ENCODE peak calls at places on chromosomes 11 and 22, in nine cellular contexts. One of them, this sample, is unnamed.

GRCh38 chr11:96318850-96319249 is 24.1 kb downstream of the MAML2 start:
- DNase-seq in upper lobe of left lung: no peak
- DNase-seq in naive thymus-derived CD4-positive, alpha-beta T cell: no peak
- DNase-seq in RWPE1: no peak
- DNase-seq in thoracic aorta: no peak
- DNase-seq in tibial nerve: no peak
- DNase-seq in brain microvascular endothelial cell: no peak
- DNase-seq in psoas muscle: no peak
- DNase-seq in stomach: no peak
- DNase-seq in this sample: no peak

GRCh38 chr22:26431151-26431995 is 2.3 kb downstream of the ASPHD2 start:
- DNase-seq in stomach: no peak
- DNase-seq in brain microvascular endothelial cell: no peak
- DNase-seq in thoracic aorta: no peak
- DNase-seq in RWPE1: no peak
- DNase-seq in psoas muscle: no peak
- DNase-seq in upper lobe of left lung: no peak
- DNase-seq in naive thymus-derived CD4-positive, alpha-beta T cell: no peak
- DNase-seq in tibial nerve: no peak
- DNase-seq in this sample: no peak

GRCh38 chr11:44548032-44548695 is 17.3 kb upstream of the CD82 start:
- DNase-seq in upper lobe of left lung: no peak
- DNase-seq in naive thymus-derived CD4-positive, alpha-beta T cell: no peak
- DNase-seq in brain microvascular endothelial cell: no peak
- DNase-seq in tibial nerve: no peak
- DNase-seq in stomach: no peak
- DNase-seq in RWPE1: no peak
- DNase-seq in thoracic aorta: no peak
- DNase-seq in psoas muscle: no peak
- DNase-seq in this sample: no peak

GRCh38 chr11:66593303-66593635 is 284 bp downstream of the CCS start:
- DNase-seq in thoracic aorta: no peak
- DNase-seq in brain microvascular endothelial cell: no peak
- DNase-seq in upper lobe of left lung: no peak
- DNase-seq in RWPE1: no peak
- DNase-seq in tibial nerve: no peak
- DNase-seq in naive thymus-derived CD4-positive, alpha-beta T cell: no peak
- DNase-seq in stomach: no peak
- DNase-seq in psoas muscle: no peak
- DNase-seq in this sample: no peak

GRCh38 chr11:12179521-12179920 is 69.1 kb downstream of the MICAL2 start:
- DNase-seq in thoracic aorta: no peak
- DNase-seq in RWPE1: no peak
- DNase-seq in tibial nerve: no peak
- DNase-seq in naive thymus-derived CD4-positive, alpha-beta T cell: no peak
- DNase-seq in brain microvascular endothelial cell: no peak
- DNase-seq in stomach: no peak
- DNase-seq in upper lobe of left lung: peak; percentile 82
- DNase-seq in psoas muscle: no peak
- DNase-seq in this sample: no peak

GRCh38 chr11:10993186-10993585 is 135.3 kb upstream of the ZBED5 start:
- DNase-seq in stomach: no peak
- DNase-seq in psoas muscle: no peak
- DNase-seq in brain microvascular endothelial cell: no peak
- DNase-seq in upper lobe of left lung: no peak
- DNase-seq in RWPE1: peak; percentile 10
- DNase-seq in tibial nerve: no peak
- DNase-seq in thoracic aorta: no peak
- DNase-seq in naive thymus-derived CD4-positive, alpha-beta T cell: no peak
- DNase-seq in this sample: no peak

GRCh38 chr11:19392321-19392720 is 151.6 kb upstream of the E2F8 start:
- DNase-seq in RWPE1: no peak
- DNase-seq in psoas muscle: no peak
- DNase-seq in thoracic aorta: no peak
- DNase-seq in naive thymus-derived CD4-positive, alpha-beta T cell: no peak
- DNase-seq in brain microvascular endothelial cell: no peak
- DNase-seq in tibial nerve: peak; percentile 43
- DNase-seq in stomach: no peak
- DNase-seq in upper lobe of left lung: no peak
- DNase-seq in this sample: no peak

GRCh38 chr11:118148240-118148639 is 4.4 kb downstream of the SCN4B start:
- DNase-seq in stomach: no peak
- DNase-seq in tibial nerve: no peak
- DNase-seq in naive thymus-derived CD4-positive, alpha-beta T cell: no peak
- DNase-seq in psoas muscle: no peak
- DNase-seq in thoracic aorta: no peak
- DNase-seq in RWPE1: no peak
- DNase-seq in brain microvascular endothelial cell: no peak
- DNase-seq in upper lobe of left lung: no peak
- DNase-seq in this sample: no peak

GRCh38 chr11:37105456-37105855 is 507.4 kb upstream of the RAG2 start:
- DNase-seq in brain microvascular endothelial cell: no peak
- DNase-seq in naive thymus-derived CD4-positive, alpha-beta T cell: no peak
- DNase-seq in RWPE1: no peak
- DNase-seq in tibial nerve: no peak
- DNase-seq in stomach: no peak
- DNase-seq in psoas muscle: no peak
- DNase-seq in upper lobe of left lung: no peak
- DNase-seq in thoracic aorta: no peak
- DNase-seq in this sample: no peak

GRCh38 chr11:37110383-37110782 is 512.3 kb upstream of the RAG2 start:
- DNase-seq in tibial nerve: no peak
- DNase-seq in psoas muscle: no peak
- DNase-seq in brain microvascular endothelial cell: no peak
- DNase-seq in upper lobe of left lung: peak; percentile 41
- DNase-seq in RWPE1: peak; percentile 30
- DNase-seq in stomach: no peak
- DNase-seq in naive thymus-derived CD4-positive, alpha-beta T cell: no peak
- DNase-seq in thoracic aorta: no peak
- DNase-seq in this sample: no peak

GRCh38 chr11:37108436-37109204 is 510.6 kb upstream of the RAG2 start:
- DNase-seq in RWPE1: no peak
- DNase-seq in tibial nerve: no peak
- DNase-seq in psoas muscle: no peak
- DNase-seq in naive thymus-derived CD4-positive, alpha-beta T cell: no peak
- DNase-seq in stomach: no peak
- DNase-seq in upper lobe of left lung: no peak
- DNase-seq in thoracic aorta: no peak
- DNase-seq in brain microvascular endothelial cell: no peak
- DNase-seq in this sample: no peak

GRCh38 chr11:37109205-37109585 is 511.2 kb upstream of the RAG2 start:
- DNase-seq in thoracic aorta: no peak
- DNase-seq in upper lobe of left lung: no peak
- DNase-seq in stomach: no peak
- DNase-seq in RWPE1: no peak
- DNase-seq in brain microvascular endothelial cell: no peak
- DNase-seq in naive thymus-derived CD4-positive, alpha-beta T cell: no peak
- DNase-seq in tibial nerve: no peak
- DNase-seq in psoas muscle: no peak
- DNase-seq in this sample: no peak

GRCh38 chr11:37107415-37107814 is 509.4 kb upstream of the RAG2 start:
- DNase-seq in thoracic aorta: no peak
- DNase-seq in stomach: no peak
- DNase-seq in tibial nerve: no peak
- DNase-seq in RWPE1: no peak
- DNase-seq in upper lobe of left lung: no peak
- DNase-seq in psoas muscle: no peak
- DNase-seq in naive thymus-derived CD4-positive, alpha-beta T cell: no peak
- DNase-seq in brain microvascular endothelial cell: no peak
- DNase-seq in this sample: no peak
- H3K27ac ChIP-seq in thoracic aorta: no peak overlapping the region
- H3K27ac ChIP-seq in stomach: no peak overlapping the region
- H3K27ac ChIP-seq in tibial nerve: no peak overlapping the region
- H3K27ac ChIP-seq in RWPE1: no peak overlapping the region
- H3K27ac ChIP-seq in upper lobe of left lung: no peak overlapping the region
- H3K27ac ChIP-seq in psoas muscle: no peak overlapping the region
- H3K27ac ChIP-seq in naive thymus-derived CD4-positive, alpha-beta T cell: no peak overlapping the region
- H3K27ac ChIP-seq in brain microvascular endothelial cell: no peak overlapping the region
- H3K27ac ChIP-seq in this sample: no peak overlapping the region

GRCh38 chr11:47415091-47415854 is 6.9 kb downstream of the SLC39A13 start:
- DNase-seq in RWPE1: no peak
- DNase-seq in psoas muscle: no peak
- DNase-seq in brain microvascular endothelial cell: no peak
- DNase-seq in thoracic aorta: no peak
- DNase-seq in upper lobe of left lung: no peak
- DNase-seq in tibial nerve: no peak
- DNase-seq in naive thymus-derived CD4-positive, alpha-beta T cell: no peak
- DNase-seq in stomach: no peak
- DNase-seq in this sample: no peak

GRCh38 chr11:47417712-47418111 is 8.5 kb downstream of the PSMC3 start:
- DNase-seq in tibial nerve: no peak
- DNase-seq in psoas muscle: no peak
- DNase-seq in upper lobe of left lung: no peak
- DNase-seq in stomach: no peak
- DNase-seq in thoracic aorta: no peak
- DNase-seq in brain microvascular endothelial cell: no peak
- DNase-seq in naive thymus-derived CD4-positive, alpha-beta T cell: no peak
- DNase-seq in RWPE1: no peak
- DNase-seq in this sample: no peak

GRCh38 chr11:47413908-47414684 is 5.7 kb downstream of the SLC39A13 start:
- DNase-seq in naive thymus-derived CD4-positive, alpha-beta T cell: no peak
- DNase-seq in thoracic aorta: no peak
- DNase-seq in tibial nerve: no peak
- DNase-seq in psoas muscle: peak; percentile 74
- DNase-seq in upper lobe of left lung: no peak
- DNase-seq in stomach: no peak
- DNase-seq in RWPE1: no peak
- DNase-seq in brain microvascular endothelial cell: peak; percentile 58
- DNase-seq in this sample: no peak

GRCh38 chr11:47414685-47415070 is 6.3 kb downstream of the SLC39A13 start:
- DNase-seq in upper lobe of left lung: no peak
- DNase-seq in RWPE1: no peak
- DNase-seq in naive thymus-derived CD4-positive, alpha-beta T cell: no peak
- DNase-seq in tibial nerve: no peak
- DNase-seq in psoas muscle: no peak
- DNase-seq in thoracic aorta: no peak
- DNase-seq in stomach: no peak
- DNase-seq in brain microvascular endothelial cell: no peak
- DNase-seq in this sample: no peak

GRCh38 chr11:47415949-47416472 is 7.6 kb downstream of the SLC39A13 start:
- DNase-seq in tibial nerve: peak; percentile 75
- DNase-seq in brain microvascular endothelial cell: peak; percentile 89
- DNase-seq in RWPE1: peak; percentile 92
- DNase-seq in stomach: peak; percentile 78
- DNase-seq in naive thymus-derived CD4-positive, alpha-beta T cell: no peak
- DNase-seq in psoas muscle: peak; percentile 90
- DNase-seq in thoracic aorta: peak; percentile 80
- DNase-seq in upper lobe of left lung: peak; percentile 92
- DNase-seq in this sample: no peak
- H3K27ac ChIP-seq in tibial nerve: peak overlapping the region; percentile 91
- H3K27ac ChIP-seq in brain microvascular endothelial cell: peak overlapping the region; percentile 33
- H3K27ac ChIP-seq in RWPE1: peak overlapping the region; percentile 97
- H3K27ac ChIP-seq in stomach: peak overlapping the region; percentile 87
- H3K27ac ChIP-seq in naive thymus-derived CD4-positive, alpha-beta T cell: no peak overlapping the region
- H3K27ac ChIP-seq in psoas muscle: peak overlapping the region; percentile 89
- H3K27ac ChIP-seq in thoracic aorta: peak overlapping the region; percentile 85
- H3K27ac ChIP-seq in upper lobe of left lung: peak overlapping the region; percentile 79
- H3K27ac ChIP-seq in this sample: peak overlapping the region; percentile 34

DNA sequence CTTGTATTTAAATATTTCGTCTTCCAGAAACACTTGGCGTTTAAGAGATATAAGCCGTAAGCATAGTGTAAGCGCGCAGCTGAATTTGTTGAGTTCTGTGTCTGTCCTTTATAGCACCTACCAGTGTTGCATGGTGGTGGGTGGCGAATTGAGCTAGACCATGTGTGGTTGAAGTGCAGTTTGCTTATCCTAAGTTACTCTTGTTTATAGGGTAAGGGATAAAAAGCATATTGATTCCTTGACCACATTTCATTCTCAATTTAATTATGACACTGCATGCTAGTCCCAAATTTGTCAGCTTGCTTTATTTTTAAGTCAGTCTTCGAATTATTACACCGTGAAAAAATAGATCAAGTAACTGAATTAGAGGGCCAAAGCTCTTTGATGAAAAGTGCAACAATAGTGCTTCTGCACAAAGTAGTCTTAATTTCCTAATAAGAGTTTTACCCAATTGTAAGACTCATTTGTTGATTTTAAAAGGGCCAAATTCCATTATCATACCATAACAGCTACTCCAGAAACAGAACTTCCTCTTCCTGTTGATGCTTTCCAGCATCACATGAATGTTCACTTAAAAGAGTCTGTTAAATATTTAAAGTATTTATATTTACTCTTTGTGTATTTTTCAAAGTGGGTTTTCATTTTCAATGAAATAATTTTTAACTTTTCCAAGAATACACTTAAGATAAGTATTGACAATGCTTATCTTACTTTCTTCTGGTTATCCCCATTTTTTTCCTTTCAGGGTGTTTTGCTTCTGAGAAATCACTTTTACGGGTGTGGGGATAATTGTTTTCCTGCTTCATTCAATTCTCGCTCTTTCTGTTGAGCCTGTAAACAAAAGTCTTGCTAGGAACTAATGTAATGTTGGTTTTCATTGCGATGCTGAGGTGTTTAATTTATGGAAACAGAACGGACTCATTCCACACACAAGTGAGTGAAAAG is 2.0 kb downstream of the ARHGEF12 start:
- DNase-seq in RWPE1: no peak
- DNase-seq in thoracic aorta: no peak
- DNase-seq in naive thymus-derived CD4-positive, alpha-beta T cell: no peak
- DNase-seq in upper lobe of left lung: no peak
- DNase-seq in psoas muscle: no peak
- DNase-seq in stomach: no peak
- DNase-seq in tibial nerve: no peak
- DNase-seq in brain microvascular endothelial cell: no peak
- DNase-seq in this sample: no peak
- H3K27ac ChIP-seq in RWPE1: no peak overlapping the region
- H3K27ac ChIP-seq in thoracic aorta: peak overlapping the region; percentile 95
- H3K27ac ChIP-seq in naive thymus-derived CD4-positive, alpha-beta T cell: no peak overlapping the region
- H3K27ac ChIP-seq in upper lobe of left lung: peak overlapping the region; percentile 98
- H3K27ac ChIP-seq in psoas muscle: peak overlapping the region; percentile 98
- H3K27ac ChIP-seq in stomach: peak overlapping the region; percentile 99
- H3K27ac ChIP-seq in tibial nerve: peak overlapping the region; percentile 98
- H3K27ac ChIP-seq in brain microvascular endothelial cell: peak overlapping the region; percentile 26
- H3K27ac ChIP-seq in this sample: peak overlapping the region; percentile 86

DNA sequence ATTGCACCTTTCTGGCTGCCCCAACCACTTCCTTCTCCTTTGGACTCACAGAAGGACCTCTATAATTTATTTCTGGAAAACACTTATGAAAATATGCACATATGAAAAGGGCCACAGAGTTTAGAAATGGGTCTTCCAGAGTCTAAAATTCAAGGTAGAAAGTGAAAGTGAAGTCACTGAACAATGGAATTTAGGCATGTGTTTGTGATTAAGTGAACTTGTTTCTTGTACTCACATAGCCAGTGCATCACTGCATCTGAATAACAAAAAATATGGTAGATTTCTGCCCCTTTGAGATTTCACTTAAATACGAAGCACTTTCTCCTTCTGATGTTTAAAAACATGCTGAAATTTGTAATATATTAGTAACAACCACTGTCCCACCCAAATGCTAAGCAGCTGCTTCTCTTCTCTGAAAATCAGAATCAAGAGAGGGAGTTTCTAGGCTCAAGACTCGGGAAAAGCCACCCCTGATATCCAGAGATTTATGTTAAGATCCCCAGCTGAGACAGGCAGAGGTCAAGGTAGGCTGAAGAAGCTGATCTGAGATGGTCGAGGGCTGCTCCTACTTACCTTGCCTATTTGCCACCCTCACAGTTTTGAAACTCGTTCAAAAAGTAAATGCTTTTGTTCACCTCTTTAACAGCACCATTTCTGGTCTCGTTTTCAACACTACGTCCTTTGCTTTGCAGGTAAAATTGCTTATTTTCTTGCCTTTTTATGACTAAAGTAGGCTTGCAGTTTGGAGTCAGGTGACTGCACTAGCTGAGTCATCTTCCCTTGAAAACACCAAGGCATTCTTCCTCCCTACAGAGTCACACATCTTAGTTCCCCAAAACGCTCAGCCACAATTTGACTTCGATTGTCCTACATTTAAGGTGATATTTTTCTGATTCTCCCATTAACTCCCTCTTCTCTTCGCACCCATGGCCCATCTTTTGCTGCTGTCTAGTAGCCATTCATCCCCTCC is at the start of gene XKR3:
- DNase-seq in tibial nerve: no peak
- DNase-seq in stomach: no peak
- DNase-seq in thoracic aorta: no peak
- DNase-seq in upper lobe of left lung: peak; percentile 45
- DNase-seq in brain microvascular endothelial cell: no peak
- DNase-seq in naive thymus-derived CD4-positive, alpha-beta T cell: no peak
- DNase-seq in psoas muscle: no peak
- DNase-seq in RWPE1: peak; percentile 5
- DNase-seq in this sample: no peak
- H3K27ac ChIP-seq in tibial nerve: no peak within 1 kb of the TSS
- H3K27ac ChIP-seq in stomach: no peak within 1 kb of the TSS
- H3K27ac ChIP-seq in thoracic aorta: no peak within 1 kb of the TSS
- H3K27ac ChIP-seq in upper lobe of left lung: peak within 1 kb of the TSS; percentile 6
- H3K27ac ChIP-seq in brain microvascular endothelial cell: no peak within 1 kb of the TSS
- H3K27ac ChIP-seq in naive thymus-derived CD4-positive, alpha-beta T cell: peak within 1 kb of the TSS; percentile 8
- H3K27ac ChIP-seq in psoas muscle: no peak within 1 kb of the TSS
- H3K27ac ChIP-seq in RWPE1: no peak within 1 kb of the TSS
- H3K27ac ChIP-seq in this sample: no peak within 1 kb of the TSS

This sample was measured in keratinocyte.